ENCODE peak calls at places on chromosomes 16 and 17, in five cellular contexts. K, W, G, M and B are unnamed samples.

GRCh38 chr16:11121083-11121482 is 134.9 kb downstream of the SOCS1 start:
- DNase-seq in M (no peak), W (no peak), G (no peak), K (no peak), B (no peak)

GRCh38 chr16:70374213-70374612 is 27.5 kb downstream of the DDX19A start:
- DNase-seq in K (no peak), W (no peak), G (no peak), M (no peak), B (no peak)

GRCh38 chr16:84423416-84423837 is 55.1 kb downstream of the ATP2C2 start:
- DNase-seq in K (peak), W (no peak), M (peak), G (no peak), B (no peak)

GRCh38 chr16:16121185-16121727 is 102.0 kb downstream of the ABCC6 start:
- DNase-seq in K (no peak), G (no peak), M (no peak), W (no peak), B (no peak)

GRCh38 chr16:12853972-12854371 is 47.4 kb upstream of the SHISA9 start:
- DNase-seq in M (no peak), K (no peak), G (no peak), W (no peak), B (no peak)

GRCh38 chr17:42429726-42430464 is 6.8 kb upstream of the CAVIN1 start:
- DNase-seq in K (peak), G (no peak), M (no peak), W (no peak), B (no peak)

GRCh38 chr17:28612936-28613872 is 781 bp downstream of the RSKR start:
- DNase-seq in M (no peak), K (peak), W (no peak), G (no peak), B (peak)

GRCh38 chr17:19900809-19901208 is 33.1 kb upstream of the ULK2 start:
- DNase-seq in W (no peak), K (no peak), M (no peak), G (no peak), B (no peak)

GRCh38 chr16:2194852-2195315 is 1.5 kb downstream of the CASKIN1 start:
- DNase-seq in K (peak), W (peak), M (no peak), G (no peak), B (no peak)

GRCh38 chr17:50445730-50446305 is 19.8 kb downstream of the ACSF2 start:
- DNase-seq in K (no peak), W (no peak), M (no peak), G (no peak), B (no peak)

GRCh38 chr17:44556114-44556853 is 1.0 kb upstream of the FZD2 start:
- DNase-seq in M (no peak), G (no peak), K (peak), W (peak), B (no peak)

GRCh38 chr17:40306395-40306794 is 2.6 kb upstream of the RARA start:
- DNase-seq in K (peak), M (no peak), W (no peak), G (no peak), B (peak)

GRCh38 chr17:46001390-46002310 is 2.6 kb downstream of the STH start:
- DNase-seq in W (no peak), K (no peak), M (no peak), G (no peak), B (no peak)

GRCh38 chr16:70302745-70303144 is 3.8 kb downstream of the DDX19B start:
- DNase-seq in K (no peak), M (no peak), G (no peak), W (no peak), B (no peak)

GRCh38 chr17:66192378-66192687 is 400 bp upstream of the CEP112 start:
- DNase-seq in M (no peak), G (no peak), K (no peak), W (no peak), B (no peak)

GRCh38 chr16:2043296-2043979 is 4.2 kb downstream of the NTHL1 start:
- DNase-seq in W (peak), K (no peak), G (no peak), M (no peak), B (no peak)

GRCh38 chr16:381788-382717 is at the start of gene PGAP6:
- DNase-seq in W (peak), M (no peak), G (no peak), K (peak), B (no peak)

GRCh38 chr17:70865993-70866804 is 696.9 kb downstream of the KCNJ2 start:
- DNase-seq in M (no peak), K (no peak), G (no peak), W (no peak), B (no peak)

GRCh38 chr16:21060027-21060510 is 90.6 kb downstream of the DNAH3 start:
- DNase-seq in K (no peak), G (no peak), W (no peak), M (no peak), B (no peak)

GRCh38 chr17:47948706-47949196 is 7.4 kb downstream of the PNPO start:
- DNase-seq in G (no peak), M (no peak), W (no peak), K (peak), B (no peak)

GRCh38 chr16:14004719-14005315 is 66.3 kb upstream of the MRTFB start:
- DNase-seq in W (no peak), K (no peak), G (no peak), M (no peak), B (no peak)

GRCh38 chr16:15613676-15614075 is 29.3 kb downstream of the MARF1 start:
- DNase-seq in W (no peak), K (no peak), M (no peak), G (peak), B (no peak)

GRCh38 chr17:8062807-8063483 is 24.1 kb downstream of the ALOX15B start:
- DNase-seq in K (no peak), M (no peak), W (no peak), G (no peak), B (no peak)

GRCh38 chr17:28599311-28600184 is 723 bp upstream of the SPAG5 start:
- DNase-seq in M (no peak), G (no peak), K (peak), W (peak), B (peak)

GRCh38 chr17:42050360-42051012 is at the start of gene C17orf113:
- DNase-seq in M (no peak), G (no peak), W (peak), K (peak), B (no peak)

GRCh38 chr16:67560827-67561342 is 1.4 kb upstream of the CTCF start:
- DNase-seq in G (no peak), K (peak), W (no peak), M (no peak), B (no peak)

GRCh38 chr17:41505836-41506767 is 690 bp upstream of the KRT13 start:
- DNase-seq in W (no peak), K (no peak), G (no peak), M (no peak), B (no peak)

GRCh38 chr16:57045694-57046381 is 46.5 kb upstream of the CPNE2 start:
- DNase-seq in W (peak), K (peak), G (no peak), M (peak), B (no peak)

GRCh38 chr16:48609453-48610023 is 442 bp downstream of the N4BP1 start:
- DNase-seq in G (no peak), W (peak), K (peak), M (no peak), B (no peak)

GRCh38 chr16:28521436-28521835 is 14.8 kb upstream of the IL27 start:
- DNase-seq in M (no peak), G (no peak), K (no peak), W (no peak), B (no peak)

DNA sequence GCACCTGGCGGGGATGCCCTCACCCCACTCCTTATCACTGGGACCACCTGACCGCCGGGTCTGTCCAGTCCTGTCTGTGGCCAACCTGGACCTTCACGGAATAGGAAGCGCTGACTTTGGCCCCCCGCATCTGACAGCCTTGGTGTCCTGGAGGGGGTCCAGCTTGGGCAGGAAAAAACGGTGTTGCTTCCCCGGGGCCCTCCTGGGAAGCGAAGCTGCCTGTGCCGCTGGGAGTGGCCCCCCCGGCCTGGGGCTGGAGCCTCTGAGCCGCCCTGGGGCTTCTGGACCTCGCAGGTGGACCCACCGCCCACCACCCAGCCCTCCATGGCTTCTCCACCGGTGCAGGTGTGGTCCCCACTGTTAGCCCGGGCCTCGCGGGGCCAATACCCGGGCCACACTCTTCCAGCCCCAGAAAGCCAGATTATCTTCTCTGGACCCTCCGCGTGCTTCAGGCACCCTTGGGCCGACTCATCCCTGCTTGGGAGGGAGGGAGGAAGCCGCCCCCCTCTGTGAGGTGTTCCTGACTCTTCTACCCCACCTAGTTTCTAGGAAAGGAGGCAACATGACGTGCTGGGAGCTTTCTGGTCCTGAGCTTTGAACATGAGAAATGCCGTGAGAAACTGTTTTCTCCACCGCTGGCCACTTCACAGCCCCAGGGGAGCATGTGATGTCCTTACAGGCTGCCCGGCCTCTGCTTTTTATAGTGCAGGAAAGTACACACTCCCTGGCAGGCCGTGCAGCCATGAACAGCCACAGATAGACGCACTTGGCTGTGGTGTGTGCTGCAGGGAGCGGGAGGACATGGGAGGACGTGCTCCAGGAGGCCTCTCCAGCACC is 1.1 kb downstream of the C1QTNF1 start:
- DNase-seq in W (peak), K (peak), M (no peak), G (no peak), B (peak)
- H3K4me3 ChIP-seq in W (peak), K (peak), M (no peak), G (peak), B (peak)

DNA sequence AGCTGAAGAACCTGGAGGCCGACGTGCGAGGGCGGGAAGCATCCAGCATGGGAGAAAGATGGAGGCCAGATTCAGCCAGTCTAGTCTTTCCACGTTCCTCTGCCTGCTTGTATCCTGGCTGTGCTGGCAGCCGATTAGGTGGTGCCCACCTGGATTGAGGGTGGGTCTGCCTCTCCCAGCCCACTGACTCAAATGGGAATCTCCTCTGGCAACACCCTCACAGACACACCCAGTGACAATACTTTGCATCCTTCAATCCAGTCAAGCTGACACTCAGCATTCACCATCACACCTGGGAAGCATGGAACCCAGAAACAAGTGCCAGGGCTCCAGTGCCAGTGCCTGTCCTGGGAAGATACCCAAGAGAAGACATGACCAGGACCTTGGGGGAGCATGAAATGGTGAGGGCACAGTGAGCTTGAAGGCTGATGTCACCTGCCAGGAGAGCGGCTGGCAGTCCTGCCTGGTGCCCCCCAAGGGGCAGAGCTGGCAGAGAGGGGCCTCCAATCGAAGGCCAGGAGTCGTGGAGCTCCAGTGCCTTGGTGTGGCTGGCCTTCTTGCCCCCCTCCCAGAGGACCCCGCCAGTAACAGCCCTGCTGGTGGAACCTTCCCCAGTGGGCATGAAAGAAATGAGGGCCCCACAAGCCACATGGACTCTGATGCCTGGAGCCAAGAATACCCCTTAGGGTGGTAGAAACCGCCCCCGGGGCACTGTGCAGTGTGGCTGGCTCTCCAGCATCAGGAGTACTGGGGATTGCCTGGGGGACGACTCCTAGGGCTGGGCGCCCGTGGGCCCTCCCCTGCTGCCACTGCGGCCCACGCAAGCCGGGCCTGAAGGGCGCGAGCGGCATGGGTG is 643 bp upstream of the NPB start:
- DNase-seq in W (no peak), M (no peak), K (no peak), G (no peak), B (no peak)
- H3K4me3 ChIP-seq in W (peak), M (peak), K (peak), G (no peak), B (peak)

DNA sequence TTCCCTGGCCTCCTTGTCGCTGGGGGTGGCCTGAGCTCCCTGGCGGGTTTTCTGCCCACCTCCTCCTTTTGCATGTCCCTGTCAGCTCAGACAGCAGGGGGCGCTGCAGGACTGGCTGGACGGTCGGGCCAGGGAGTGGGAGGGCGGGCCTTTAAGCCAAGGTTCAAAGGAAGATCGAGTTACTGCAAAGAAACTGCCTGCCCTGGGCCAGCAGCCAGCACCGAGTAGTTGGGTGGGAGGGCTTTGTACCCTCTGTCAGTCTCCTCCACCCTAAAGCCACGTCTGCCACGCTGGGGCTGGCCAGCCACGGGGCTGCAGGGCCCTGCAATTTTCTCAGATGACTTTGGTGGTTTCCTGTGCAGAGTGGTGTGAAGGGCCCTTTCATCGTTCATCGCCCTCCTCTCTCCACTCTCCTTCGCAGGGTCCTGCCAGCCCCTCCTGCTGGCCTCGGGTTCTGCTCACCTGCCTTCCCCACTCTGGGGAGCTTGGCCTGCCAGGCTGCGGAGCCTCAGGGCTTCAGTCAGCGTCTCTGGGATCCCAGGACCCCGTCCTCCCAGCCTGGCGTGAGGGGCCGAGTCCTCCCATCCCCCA is 12.3 kb downstream of the GPR142 start:
- DNase-seq in G (no peak), M (peak), W (peak), K (peak), B (peak)
- H3K4me3 ChIP-seq in G (no peak), M (no peak), W (no peak), K (no peak), B (peak)

GRCh38 chr16:87524407-87524806 is 31.6 kb upstream of the ZCCHC14 start:
- DNase-seq in M (no peak), K (no peak), W (no peak), G (no peak), B (no peak)
- H3K4me3 ChIP-seq in M (no peak), K (no peak), W (no peak), G (no peak), B (no peak)

DNA sequence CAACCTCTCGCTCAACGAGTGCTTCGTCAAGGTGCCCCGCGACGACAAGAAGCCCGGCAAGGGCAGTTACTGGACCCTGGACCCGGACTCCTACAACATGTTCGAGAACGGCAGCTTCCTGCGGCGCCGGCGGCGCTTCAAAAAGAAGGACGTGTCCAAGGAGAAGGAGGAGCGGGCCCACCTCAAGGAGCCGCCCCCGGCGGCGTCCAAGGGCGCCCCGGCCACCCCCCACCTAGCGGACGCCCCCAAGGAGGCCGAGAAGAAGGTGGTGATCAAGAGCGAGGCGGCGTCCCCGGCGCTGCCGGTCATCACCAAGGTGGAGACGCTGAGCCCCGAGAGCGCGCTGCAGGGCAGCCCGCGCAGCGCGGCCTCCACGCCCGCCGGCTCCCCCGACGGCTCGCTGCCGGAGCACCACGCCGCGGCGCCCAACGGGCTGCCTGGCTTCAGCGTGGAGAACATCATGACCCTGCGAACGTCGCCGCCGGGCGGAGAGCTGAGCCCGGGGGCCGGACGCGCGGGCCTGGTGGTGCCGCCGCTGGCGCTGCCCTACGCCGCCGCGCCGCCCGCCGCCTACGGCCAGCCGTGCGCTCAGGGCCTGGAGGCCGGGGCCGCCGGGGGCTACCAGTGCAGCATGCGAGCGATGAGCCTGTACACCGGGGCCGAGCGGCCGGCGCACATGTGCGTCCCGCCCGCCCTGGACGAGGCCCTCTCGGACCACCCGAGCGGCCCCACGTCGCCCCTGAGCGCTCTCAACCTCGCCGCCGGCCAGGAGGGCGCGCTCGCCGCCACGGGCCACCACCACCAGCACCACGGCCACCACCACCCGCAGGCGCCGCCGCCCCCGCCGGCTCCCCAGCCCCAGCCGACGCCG is 1.3 kb downstream of the FOXC2 start:
- DNase-seq in M (no peak), G (no peak), W (no peak), K (peak), B (no peak)
- H3K4me3 ChIP-seq in M (no peak), G (peak), W (peak), K (peak), B (peak)

DNA sequence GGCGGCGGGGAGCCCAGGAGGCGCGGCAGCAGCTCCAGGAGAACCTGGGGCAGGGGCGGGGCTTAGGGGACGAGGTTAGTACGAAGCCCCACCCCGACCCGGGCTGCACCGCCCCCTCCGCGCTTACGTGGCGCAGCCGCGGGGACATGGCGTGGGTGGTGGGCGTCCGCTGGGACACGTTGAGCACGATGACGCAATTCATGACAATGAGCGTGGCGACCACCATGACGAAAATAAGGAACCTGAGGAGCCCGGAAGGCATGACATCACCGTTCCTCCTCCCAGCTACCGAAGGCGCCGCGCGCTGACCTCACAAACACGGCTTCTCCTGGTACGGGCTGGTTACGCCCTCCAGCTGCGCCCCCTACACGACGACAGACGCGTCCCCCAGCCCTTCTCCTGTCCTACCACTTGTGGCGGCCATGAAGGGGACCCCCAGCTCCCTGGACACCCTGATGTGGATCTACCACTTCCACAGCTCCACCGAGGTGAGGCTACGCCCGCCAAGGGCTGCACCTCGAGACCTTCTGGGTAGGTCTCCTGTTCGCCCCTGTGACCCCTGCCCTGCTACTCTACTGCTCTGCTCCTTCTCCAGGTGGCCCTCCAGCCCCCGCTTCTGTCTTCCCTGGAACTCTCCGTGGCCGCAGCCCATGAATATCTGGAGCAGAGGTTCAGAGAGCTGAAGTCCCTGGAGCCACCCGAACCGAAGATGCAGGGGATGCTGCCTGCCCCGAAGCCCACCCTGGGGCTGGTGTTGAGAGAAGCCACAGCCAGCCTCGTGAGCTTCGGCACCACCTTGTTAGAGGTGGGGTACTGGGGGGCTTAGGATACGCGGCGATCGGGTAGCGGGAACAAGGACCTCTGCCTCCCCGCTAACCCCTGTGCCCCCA is at the start of gene C17orf107:
- DNase-seq in M (no peak), W (peak), G (no peak), K (peak), B (peak)
- H3K4me3 ChIP-seq in M (peak), W (peak), G (peak), K (peak), B (peak)

GRCh38 chr17:1725642-1726511 is 1.4 kb downstream of the WDR81 start:
- DNase-seq in W (no peak), G (no peak), M (no peak), K (no peak), B (peak)
- H3K4me3 ChIP-seq in W (peak), G (no peak), M (no peak), K (peak), B (peak)

GRCh38 chr16:79139799-79140198 is 460.7 kb downstream of the MAF start:
- DNase-seq in K (no peak), W (no peak), G (no peak), M (no peak), B (no peak)
- H3K4me3 ChIP-seq in K (no peak), W (no peak), G (no peak), M (no peak), B (no peak)